ENCODE peak calls at places on chromosome X, in four cellular contexts. One of them, this sample, is unnamed.

GRCh38 chrX:78029663-78030062 is 60.2 kb upstream of the PGAM4 start:
- DNase-seq in CD4-positive, alpha-beta T cell: no peak
- DNase-seq in NCI-H69: peak
- DNase-seq in NCI-H1105: no peak
- DNase-seq in this sample: peak

GRCh38 chrX:103734125-103734760 is 23.5 kb downstream of the TMEM31 start:
- DNase-seq in NCI-H1105: no peak
- DNase-seq in NCI-H69: peak
- DNase-seq in CD4-positive, alpha-beta T cell: no peak
- DNase-seq in this sample: no peak

GRCh38 chrX:40420899-40421729 is 159.7 kb upstream of the ATP6AP2 start:
- DNase-seq in CD4-positive, alpha-beta T cell: no peak
- DNase-seq in NCI-H69: no peak
- DNase-seq in NCI-H1105: no peak
- DNase-seq in this sample: peak

GRCh38 chrX:109732319-109732779 is 708 bp downstream of the ACSL4 start:
- DNase-seq in NCI-H69: peak
- DNase-seq in CD4-positive, alpha-beta T cell: peak
- DNase-seq in NCI-H1105: no peak
- DNase-seq in this sample: peak

GRCh38 chrX:87896057-87896456 is 378.5 kb downstream of the KLHL4 start:
- DNase-seq in NCI-H1105: no peak
- DNase-seq in CD4-positive, alpha-beta T cell: no peak
- DNase-seq in NCI-H69: no peak
- DNase-seq in this sample: no peak

GRCh38 chrX:149003863-149004660 is 501.0 kb downstream of the IDS start:
- DNase-seq in NCI-H69: no peak
- DNase-seq in CD4-positive, alpha-beta T cell: no peak
- DNase-seq in NCI-H1105: no peak
- DNase-seq in this sample: peak

GRCh38 chrX:114626323-114626722 is 42.4 kb downstream of the HTR2C start:
- DNase-seq in NCI-H1105: no peak
- DNase-seq in NCI-H69: peak
- DNase-seq in CD4-positive, alpha-beta T cell: no peak
- DNase-seq in this sample: peak

GRCh38 chrX:46758956-46759644 is at the start of gene SLC9A7:
- DNase-seq in NCI-H69: peak
- DNase-seq in NCI-H1105: peak
- DNase-seq in CD4-positive, alpha-beta T cell: peak
- DNase-seq in this sample: peak

GRCh38 chrX:68443155-68443868 is 10.0 kb upstream of the OPHN1 start:
- DNase-seq in NCI-H1105: no peak
- DNase-seq in CD4-positive, alpha-beta T cell: no peak
- DNase-seq in NCI-H69: no peak
- DNase-seq in this sample: peak

GRCh38 chrX:44101300-44101699 is 128.1 kb upstream of the NDP start:
- DNase-seq in NCI-H69: no peak
- DNase-seq in CD4-positive, alpha-beta T cell: no peak
- DNase-seq in NCI-H1105: no peak
- DNase-seq in this sample: no peak

GRCh38 chrX:74063426-74064155 is 240.4 kb upstream of the ZCCHC13 start:
- DNase-seq in NCI-H1105: no peak
- DNase-seq in NCI-H69: no peak
- DNase-seq in CD4-positive, alpha-beta T cell: no peak
- DNase-seq in this sample: no peak

GRCh38 chrX:115408736-115409390 is 119.3 kb downstream of the LUZP4 start:
- DNase-seq in CD4-positive, alpha-beta T cell: no peak
- DNase-seq in NCI-H69: no peak
- DNase-seq in NCI-H1105: no peak
- DNase-seq in this sample: no peak

GRCh38 chrX:39652336-39652735 is 445.4 kb downstream of the BCOR start:
- DNase-seq in NCI-H1105: no peak
- DNase-seq in CD4-positive, alpha-beta T cell: no peak
- DNase-seq in NCI-H69: peak
- DNase-seq in this sample: no peak

GRCh38 chrX:111282991-111283390 is 12.7 kb upstream of the CAPN6 start:
- DNase-seq in NCI-H1105: no peak
- DNase-seq in CD4-positive, alpha-beta T cell: no peak
- DNase-seq in NCI-H69: no peak
- DNase-seq in this sample: no peak

GRCh38 chrX:35841872-35842271 is 43.7 kb downstream of the MAGEB16 start:
- DNase-seq in CD4-positive, alpha-beta T cell: no peak
- DNase-seq in NCI-H69: no peak
- DNase-seq in NCI-H1105: no peak
- DNase-seq in this sample: peak

GRCh38 chrX:73965833-73966232 is 338.1 kb upstream of the ZCCHC13 start:
- DNase-seq in NCI-H1105: no peak
- DNase-seq in NCI-H69: no peak
- DNase-seq in CD4-positive, alpha-beta T cell: no peak
- DNase-seq in this sample: no peak

GRCh38 chrX:16319929-16320328 is 152.6 kb downstream of the MAGEB17 start:
- DNase-seq in CD4-positive, alpha-beta T cell: no peak
- DNase-seq in NCI-H1105: no peak
- DNase-seq in NCI-H69: no peak
- DNase-seq in this sample: peak

GRCh38 chrX:97743014-97743413 is 859.3 kb downstream of the RPA4 start:
- DNase-seq in NCI-H69: peak
- DNase-seq in CD4-positive, alpha-beta T cell: no peak
- DNase-seq in NCI-H1105: no peak
- DNase-seq in this sample: no peak

GRCh38 chrX:101287402-101287801 is 3.7 kb downstream of the TAF7L start:
- DNase-seq in CD4-positive, alpha-beta T cell: no peak
- DNase-seq in NCI-H69: peak
- DNase-seq in NCI-H1105: peak
- DNase-seq in this sample: peak

GRCh38 chrX:82141942-82142341 is 940.0 kb downstream of the SH3BGRL start:
- DNase-seq in NCI-H1105: no peak
- DNase-seq in NCI-H69: no peak
- DNase-seq in CD4-positive, alpha-beta T cell: no peak
- DNase-seq in this sample: no peak

This sample was measured in A172.